ENCODE peak calls at places on chromosomes 4 and X, in five cellular contexts. Y is left lung, L is endothelial cell, I is heart right ventricle, W is testis. P is an unnamed sample.

GRCh38 chr4:116866116-116866515 is 219.3 kb downstream of the TRAM1L1 start:
- DNase-seq in Y (no peak), L (no peak), I (no peak), W (no peak), P (no peak)

GRCh38 chrX:635428-636192 is 5.0 kb downstream of the SHOX start:
- DNase-seq in Y (no peak), L (no peak), I (no peak), W (no peak), P (no peak)

GRCh38 chr4:54879576-54879975 is 221.8 kb downstream of the KIT start:
- DNase-seq in Y (no peak), L (no peak), I (no peak), W (no peak), P (no peak)

GRCh38 chr4:16066586-16067128 is 17.2 kb downstream of the PROM1 start:
- DNase-seq in Y (no peak), L (no peak), I (no peak), W (no peak), P (no peak)

GRCh38 chr4:8355306-8355705 is 85.2 kb downstream of the ACOX3 start:
- DNase-seq in Y (no peak), L (no peak), I (no peak), W (no peak), P (no peak)

GRCh38 chr4:55851885-55852284 is 1.6 kb upstream of the EXOC1 start:
- DNase-seq in Y (no peak), L (no peak), I (no peak), W (no peak), P (no peak)

GRCh38 chr4:118920247-118920646 is 31.6 kb downstream of the SYNPO2 start:
- DNase-seq in Y (no peak), L (no peak), I (no peak), W (peak; percentile 52), P (no peak)

GRCh38 chr4:7823416-7823824 is 116.2 kb downstream of the AFAP1 start:
- DNase-seq in Y (no peak), L (no peak), I (peak; percentile 74), W (peak; percentile 54), P (no peak)

GRCh38 chrX:31546130-31546529 is 474.3 kb upstream of the FTHL17 start:
- DNase-seq in Y (no peak), L (no peak), I (no peak), W (no peak), P (no peak)

GRCh38 chr4:152448038-152448437 is 87.9 kb downstream of the FBXW7 start:
- DNase-seq in Y (no peak), L (no peak), I (no peak), W (no peak), P (no peak)

GRCh38 chr4:112747035-112747434 is 110.1 kb downstream of the LARP7 start:
- DNase-seq in Y (no peak), L (no peak), I (no peak), W (no peak), P (no peak)

GRCh38 chr4:155025762-155026457 is 182.5 kb upstream of the NPY2R start:
- DNase-seq in Y (no peak), L (peak; percentile 71), I (peak; percentile 15), W (peak; percentile 83), P (peak; percentile 43)
- TF ChIP-seq CTCF in Y (peak; percentile 34), L (peak; percentile 78), I (peak; percentile 50), W (peak; percentile 45), P (peak; percentile 80)

GRCh38 chrX:17743913-17744312 is 6.6 kb downstream of the SCML1 start:
- DNase-seq in Y (no peak), L (no peak), I (no peak), W (no peak), P (no peak)

GRCh38 chrX:17747692-17748091 is 10.4 kb downstream of the SCML1 start:
- DNase-seq in Y (no peak), L (no peak), I (no peak), W (no peak), P (no peak)

GRCh38 chrX:17741123-17741511 is 3.8 kb downstream of the SCML1 start:
- DNase-seq in Y (no peak), L (no peak), I (no peak), W (peak; percentile 64), P (no peak)

GRCh38 chrX:17748684-17749083 is 11.4 kb downstream of the SCML1 start:
- DNase-seq in Y (no peak), L (no peak), I (no peak), W (no peak), P (no peak)

DNA sequence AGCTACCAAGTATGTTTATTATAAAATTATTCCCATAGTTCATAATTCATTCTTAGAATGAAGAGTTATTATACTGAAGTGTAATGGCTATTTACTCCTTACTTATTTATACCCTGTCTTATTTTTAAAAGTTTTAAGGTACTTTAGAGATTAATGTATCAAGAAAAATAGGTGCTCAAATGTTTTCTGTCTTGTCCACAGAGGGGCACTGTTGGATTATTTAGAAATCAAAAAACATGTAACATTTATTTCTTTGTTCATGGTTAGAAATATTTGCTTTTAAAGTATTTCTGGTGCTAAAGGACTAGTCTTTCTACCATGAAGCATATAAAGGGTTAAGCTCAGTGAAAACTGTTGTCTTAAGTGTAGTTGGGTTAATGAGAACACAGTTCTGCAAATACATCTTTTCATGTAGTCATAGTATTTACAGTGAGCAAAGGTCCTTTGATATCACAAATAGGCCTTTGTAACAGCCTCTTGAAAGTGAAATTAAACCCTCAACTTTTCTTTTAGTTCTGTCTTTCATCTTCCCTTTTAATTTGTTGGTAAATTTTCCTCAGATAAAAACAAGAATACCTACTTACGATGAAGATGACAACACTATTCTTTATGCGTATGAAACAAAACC is 7.7 kb downstream of the SCML1 start:
- DNase-seq in Y (no peak), L (no peak), I (no peak), W (no peak), P (no peak)
- TF ChIP-seq CTCF in Y (peak; percentile 29), L (no peak), I (peak; percentile 53), W (no peak), P (peak; percentile 56)

GRCh38 chr4:146654976-146655761 is 16.5 kb downstream of the POU4F2 start:
- DNase-seq in Y (no peak), L (peak; percentile 70), I (no peak), W (peak; percentile 50), P (peak; percentile 59)
- TF ChIP-seq CTCF in Y (no peak), L (no peak), I (peak; percentile 43), W (no peak), P (peak; percentile 56)

DNA sequence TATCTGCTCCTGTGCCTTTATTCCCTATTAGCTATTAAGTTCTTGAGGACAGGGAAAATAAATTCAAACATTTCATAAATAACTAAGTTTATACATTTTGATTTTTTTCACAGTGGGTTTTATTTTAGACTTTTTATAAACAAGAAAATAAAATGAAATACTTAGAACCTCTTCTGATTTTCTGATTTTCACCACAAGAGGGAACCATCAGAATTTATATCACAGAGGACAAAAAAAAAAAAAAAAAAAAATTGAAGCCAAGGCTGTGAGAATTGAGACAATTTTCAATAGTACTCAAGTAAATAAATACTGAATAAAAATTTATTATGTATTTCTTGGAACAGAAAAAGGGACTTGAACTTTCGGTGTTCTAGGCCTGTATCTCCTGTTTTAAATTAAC is 288.1 kb downstream of the SH3BGRL start:
- DNase-seq in Y (no peak), L (no peak), I (no peak), W (no peak), P (no peak)
- TF ChIP-seq CTCF in Y (no peak), L (peak; percentile 40), I (no peak), W (no peak), P (peak; percentile 17)

GRCh38 chr4:5757954-5758353 is 47.0 kb downstream of the EVC start:
- DNase-seq in Y (no peak), L (no peak), I (no peak), W (no peak), P (no peak)

GRCh38 chr4:5760246-5760645 is 49.2 kb downstream of the EVC start:
- DNase-seq in Y (no peak), L (no peak), I (no peak), W (no peak), P (no peak)

GRCh38 chr4:5757536-5757935 is 46.5 kb downstream of the EVC start:
- DNase-seq in Y (no peak), L (no peak), I (no peak), W (no peak), P (no peak)

GRCh38 chr4:5759236-5760075 is 48.5 kb downstream of the EVC start:
- DNase-seq in Y (no peak), L (no peak), I (no peak), W (no peak), P (no peak)

DNA sequence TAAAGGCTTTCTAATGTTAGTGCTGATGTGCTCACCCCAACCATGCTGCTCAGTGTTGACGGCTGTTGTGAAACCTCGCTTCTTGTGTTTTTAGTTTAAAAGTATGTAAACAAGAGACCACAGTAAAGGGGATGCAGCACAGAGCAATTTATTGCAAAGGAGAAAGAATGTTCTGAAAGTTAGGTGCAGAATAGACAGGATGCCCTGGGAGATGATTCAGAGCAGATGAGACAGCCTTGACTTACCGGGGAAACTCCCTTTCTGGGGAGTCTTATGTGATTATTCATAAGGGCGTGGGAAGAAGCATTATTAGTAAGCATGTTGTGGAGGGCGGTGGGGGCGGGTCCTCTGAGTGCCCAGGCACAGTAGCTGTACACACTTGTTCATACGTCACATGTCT is 47.7 kb downstream of the EVC start:
- DNase-seq in Y (no peak), L (no peak), I (no peak), W (no peak), P (no peak)
- TF ChIP-seq CTCF in Y (no peak), L (no peak), I (no peak), W (no peak), P (no peak)

GRCh38 chr4:63556332-63556731 is 852.9 kb downstream of the TECRL start:
- DNase-seq in Y (no peak), L (no peak), I (no peak), W (no peak), P (no peak)
- TF ChIP-seq CTCF in Y (no peak), L (no peak), I (no peak), W (no peak), P (peak; percentile 22)

DNA sequence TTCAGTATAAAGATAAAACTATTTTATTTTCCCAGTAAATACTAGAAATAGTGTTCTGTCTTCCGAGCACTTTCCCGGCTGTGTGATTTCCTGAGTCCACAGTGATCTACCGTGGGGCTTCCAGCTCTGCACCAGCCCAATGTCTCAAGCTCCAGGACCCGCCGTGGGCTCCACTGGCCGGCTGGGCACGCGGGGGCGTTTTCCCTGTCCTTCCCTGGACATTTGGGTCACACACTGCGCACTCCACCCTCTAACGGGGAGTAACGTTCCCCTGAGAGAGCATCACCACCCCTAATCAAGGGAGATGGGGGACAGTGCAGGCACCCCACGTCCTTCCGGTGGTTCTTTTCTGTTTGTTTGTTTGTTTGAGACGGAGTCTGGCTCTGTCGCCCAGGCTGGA is 844.6 kb upstream of the FRG1 start:
- DNase-seq in Y (no peak), L (no peak), I (no peak), W (no peak), P (no peak)
- TF ChIP-seq CTCF in Y (no peak), L (no peak), I (no peak), W (no peak), P (no peak)